ENCODE peak calls at places on chromosome 10, in four cellular contexts. X, Z, Y and L are unnamed samples.

GRCh38 chr10:68175954-68176353 is 56.0 kb downstream of the ATOH7 start:
- DNase-seq in Z (no peak), X (no peak), Y (no peak), L (no peak)

GRCh38 chr10:118501171-118501570 is 94.3 kb downstream of the PRLHR start:
- DNase-seq in X (no peak), Z (no peak), Y (no peak), L (no peak)

GRCh38 chr10:15211464-15211979 is 43.0 kb upstream of the NMT2 start:
- DNase-seq in Z (no peak), X (no peak), Y (no peak), L (no peak)

GRCh38 chr10:77069020-77069419 is 568.6 kb downstream of the KCNMA1 start:
- DNase-seq in X (no peak), Y (no peak), Z (no peak), L (no peak)

GRCh38 chr10:38050212-38050611 is 39.7 kb downstream of the ZNF33A start:
- DNase-seq in X (no peak), Y (no peak), Z (no peak), L (no peak)

GRCh38 chr10:110919349-110919931 is at the start of gene SHOC2:
- DNase-seq in Y (peak; percentile 100), X (peak; percentile 99), Z (no peak), L (peak; percentile 97)

GRCh38 chr10:124741281-124741921 is 2.8 kb downstream of the FAM53B start:
- DNase-seq in X (peak; percentile 87), Y (peak; percentile 93), Z (peak; percentile 84), L (peak; percentile 82)

GRCh38 chr10:103517234-103518085 is 24.0 kb downstream of the NEURL1 start:
- DNase-seq in X (no peak), Y (no peak), Z (peak; percentile 7), L (no peak)

GRCh38 chr10:121077331-121077730 is 226.2 kb downstream of the WDR11 start:
- DNase-seq in X (peak; percentile 32), Y (no peak), Z (no peak), L (no peak)

GRCh38 chr10:88256013-88256680 is 327.0 kb downstream of the RNLS start:
- DNase-seq in X (peak; percentile 73), Z (no peak), Y (no peak), L (no peak)

GRCh38 chr10:23157691-23158369 is 34.3 kb upstream of the PTF1A start:
- DNase-seq in Z (peak; percentile 63), X (no peak), Y (no peak), L (no peak)

GRCh38 chr10:21727452-21728168 is 193.6 kb downstream of the MLLT10 start:
- DNase-seq in Y (no peak), X (no peak), Z (no peak), L (no peak)

GRCh38 chr10:7401782-7402181 is 9.1 kb downstream of the SFMBT2 start:
- DNase-seq in Z (no peak), X (no peak), Y (no peak), L (no peak)

GRCh38 chr10:61589547-61590243 is 73.0 kb upstream of the CABCOCO1 start:
- DNase-seq in Z (peak; percentile 8), X (no peak), Y (no peak), L (no peak)

GRCh38 chr10:4219901-4220300 is 434.9 kb upstream of the KLF6 start:
- DNase-seq in Z (no peak), Y (no peak), X (no peak), L (no peak)

GRCh38 chr10:25175527-25176420 is 973 bp downstream of the GPR158 start:
- DNase-seq in Z (no peak), X (no peak), Y (no peak), L (peak; percentile 40)

GRCh38 chr10:23345861-23346260 is 1.3 kb upstream of the C10orf67 start:
- DNase-seq in Z (no peak), X (no peak), Y (no peak), L (no peak)

GRCh38 chr10:120336910-120337540 is 120.0 kb upstream of the PLPP4 start:
- DNase-seq in Y (peak; percentile 63), Z (peak; percentile 26), X (no peak), L (peak; percentile 66)

DNA sequence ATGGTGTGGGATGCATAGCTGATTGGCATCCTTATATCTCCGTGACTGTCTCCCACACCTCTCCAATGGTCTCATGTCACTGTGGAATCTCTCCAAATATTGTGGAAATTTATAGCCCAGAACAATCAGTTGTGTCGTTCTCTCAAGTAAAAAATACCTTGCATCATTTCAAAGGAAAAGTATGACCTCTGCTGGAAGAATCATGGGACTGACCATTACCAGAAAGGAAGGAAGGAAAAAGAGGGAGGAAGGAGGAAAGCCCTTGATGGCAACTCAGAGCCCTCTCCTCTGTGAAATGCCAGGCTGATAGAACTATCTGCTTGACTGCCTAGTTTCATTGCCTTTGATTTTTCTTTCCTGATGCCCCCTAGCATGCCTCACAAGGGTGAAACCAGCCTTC is 76.3 kb downstream of the FOXI2 start:
- DNase-seq in X (no peak), Z (no peak), Y (no peak), L (no peak)
- TF ChIP-seq CTCF in X (peak; percentile 15), Z (no peak), Y (no peak), L (no peak)

DNA sequence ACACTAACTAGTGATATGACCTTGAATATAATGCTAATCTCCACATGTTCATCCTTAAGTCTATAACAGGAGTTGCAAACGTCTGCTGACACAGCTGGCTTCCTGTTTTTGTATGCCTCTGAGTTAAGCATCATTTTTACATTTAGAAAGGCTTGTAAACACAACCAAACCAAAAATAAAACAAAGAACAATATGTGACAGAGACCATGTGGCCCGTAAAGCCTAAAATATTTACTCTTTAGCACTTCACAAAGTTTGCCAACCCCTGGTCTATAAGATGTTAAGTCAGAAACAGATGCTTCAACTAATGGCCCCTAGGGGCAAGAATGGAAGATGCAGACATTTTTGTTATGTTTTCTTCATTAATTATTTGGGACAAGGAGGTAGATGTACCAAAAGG is 109.3 kb downstream of the CPEB3 start:
- DNase-seq in Y (no peak), X (no peak), Z (no peak), L (no peak)
- TF ChIP-seq CTCF in Y (no peak), X (peak; percentile 38), Z (no peak), L (peak; percentile 26)

DNA sequence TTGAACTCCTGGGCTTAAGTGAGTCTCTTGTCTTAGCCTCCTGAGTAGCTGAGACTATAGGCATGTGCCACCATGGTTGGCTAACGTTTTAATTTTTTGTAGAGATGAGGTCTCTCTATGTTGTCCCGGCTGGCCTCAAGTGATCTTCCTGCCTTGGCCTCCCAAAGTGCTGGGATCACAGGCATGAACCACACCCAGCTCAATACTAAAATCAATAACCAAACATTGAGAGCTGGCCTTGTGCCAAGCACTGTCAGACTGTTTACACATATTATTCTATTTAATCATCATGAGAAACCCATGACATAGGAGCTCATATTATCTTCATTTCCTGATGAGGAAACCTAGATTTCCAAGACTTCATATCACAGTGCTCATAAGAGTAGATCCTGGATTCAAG is 251.2 kb downstream of the BAMBI start:
- DNase-seq in X (no peak), Z (no peak), Y (no peak), L (no peak)
- TF ChIP-seq CTCF in X (no peak), Z (no peak), Y (no peak), L (no peak)

GRCh38 chr10:27743736-27744477 is 1.7 kb downstream of the MKX start:
- DNase-seq in Z (no peak), X (no peak), Y (peak; percentile 65), L (no peak)

GRCh38 chr10:27745380-27745718 is 270 bp downstream of the MKX start:
- DNase-seq in Y (no peak), X (peak; percentile 16), Z (no peak), L (no peak)

GRCh38 chr10:27745719-27746363 is at the start of gene MKX:
- DNase-seq in Z (no peak), Y (peak; percentile 83), X (peak; percentile 21), L (peak; percentile 78)

GRCh38 chr10:27742926-27743735 is 2.5 kb downstream of the MKX start:
- DNase-seq in X (peak; percentile 16), Z (peak; percentile 29), Y (peak; percentile 77), L (peak; percentile 20)

DNA sequence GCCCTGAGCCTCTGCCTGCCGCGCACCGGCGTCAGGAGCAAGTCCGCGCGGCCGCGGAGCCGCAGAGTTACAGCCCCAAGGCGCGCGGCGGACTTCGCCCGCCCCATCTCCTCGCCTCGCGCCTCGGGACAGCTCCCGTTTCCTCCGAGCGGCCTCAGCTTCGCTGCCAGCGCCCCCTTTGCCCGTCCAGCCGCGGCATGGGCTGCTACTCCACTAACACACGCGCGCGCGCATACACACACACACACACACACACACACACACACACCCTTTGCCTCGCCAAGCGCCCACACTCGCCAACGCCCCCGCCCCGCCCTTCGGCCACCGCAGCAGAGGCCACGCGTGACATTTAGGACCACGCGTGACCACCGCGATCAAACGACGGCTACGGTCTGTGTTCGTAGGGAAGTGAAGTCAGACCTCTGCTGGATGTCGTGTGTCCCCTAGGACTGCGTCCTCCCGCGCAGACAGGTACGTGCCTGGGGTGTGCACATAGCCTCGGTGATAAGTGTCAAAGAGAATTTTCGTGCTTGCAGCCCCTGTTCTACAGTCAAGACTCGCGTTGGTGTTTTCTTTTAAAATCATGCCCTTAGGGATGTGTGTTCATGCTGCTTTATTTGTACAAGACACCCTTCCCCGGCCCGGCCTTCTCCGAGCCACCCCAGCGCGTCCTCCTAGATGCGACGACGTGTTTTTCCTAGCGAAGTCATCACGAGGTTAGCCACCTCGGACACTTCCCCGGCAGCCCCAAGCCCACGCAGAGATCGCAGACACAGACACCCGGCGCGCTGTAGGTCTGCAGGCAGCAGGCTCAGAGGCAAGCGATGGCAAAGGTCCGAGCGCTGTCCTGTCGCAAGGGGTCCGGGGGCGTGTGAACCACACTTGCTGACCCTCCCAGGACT is 890 bp downstream of the MKX start:
- DNase-seq in Z (peak; percentile 30), Y (peak; percentile 80), X (peak; percentile 15), L (peak; percentile 64)
- TF ChIP-seq CTCF in Z (no peak), Y (peak; percentile 12), X (no peak), L (no peak)

DNA sequence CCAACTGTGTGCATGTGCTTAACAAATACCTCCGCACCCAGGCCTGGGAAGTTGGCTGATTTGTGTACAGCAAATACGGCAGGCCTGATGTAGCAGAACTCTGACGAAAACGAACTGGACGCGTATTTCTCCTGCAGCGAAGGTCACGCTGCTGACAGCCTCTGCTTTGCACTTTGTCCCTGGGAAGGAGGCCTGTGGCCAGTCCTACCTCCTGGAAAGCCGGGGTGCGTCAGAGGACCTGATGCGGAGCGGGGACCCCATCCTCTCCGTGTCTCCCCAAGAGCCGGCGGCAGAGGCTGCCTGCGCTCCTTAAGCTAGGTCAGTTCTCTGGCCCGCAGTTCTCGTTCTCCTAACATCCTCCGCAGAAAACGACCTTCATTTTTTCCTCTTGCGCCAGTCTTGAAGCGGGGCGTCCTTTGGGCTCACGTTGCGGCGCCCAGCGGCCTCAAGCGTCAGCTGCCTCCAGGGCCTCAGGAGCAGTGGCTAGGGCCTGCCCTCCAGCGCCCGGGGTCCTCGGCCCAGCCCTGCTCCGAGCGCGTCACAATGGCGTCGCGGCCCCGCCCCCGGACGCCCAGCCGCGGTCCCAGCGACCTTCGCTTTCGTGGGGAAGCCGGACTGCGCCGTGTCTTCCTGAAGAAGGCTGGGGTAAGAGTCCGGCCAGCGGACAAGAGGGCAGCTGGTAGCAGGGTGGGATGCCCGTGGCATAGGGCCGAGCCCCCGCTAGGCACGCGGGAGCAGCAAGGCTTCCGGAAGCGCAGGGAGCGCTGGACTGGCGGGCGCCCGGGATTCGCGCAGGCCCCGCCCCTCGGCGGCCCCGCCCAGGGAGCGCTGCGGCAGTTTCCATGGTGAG is at the start of gene ZNF487:
- DNase-seq in Y (peak; percentile 95), X (peak; percentile 90), Z (peak; percentile 95), L (peak; percentile 92)
- TF ChIP-seq CTCF in Y (peak; percentile 12), X (peak; percentile 35), Z (peak; percentile 45), L (no peak)

GRCh38 chr10:16732376-16732775 is 84.8 kb downstream of the RSU1 start:
- DNase-seq in X (no peak), Y (no peak), Z (no peak), L (no peak)
- TF ChIP-seq CTCF in X (no peak), Y (no peak), Z (no peak), L (no peak)